ENCODE peak calls at places on chromosome 2, in eight cellular contexts. One of them, this sample, is unnamed.

GRCh38 chr2:218871345-218872302 is 9.0 kb upstream of the WNT10A start:
- DNase-seq in fibroblast of villous mesenchyme: no peak
- DNase-seq in KG1: no peak
- DNase-seq in mesendoderm: no peak
- DNase-seq in B cell: no peak
- DNase-seq in SK-MEL-5: no peak
- DNase-seq in LHCN-M2: no peak
- DNase-seq in suprapubic skin: no peak
- DNase-seq in this sample: no peak

GRCh38 chr2:4152051-4152450 is 448.7 kb downstream of the DCDC2C start:
- DNase-seq in fibroblast of villous mesenchyme: no peak
- DNase-seq in KG1: no peak
- DNase-seq in mesendoderm: no peak
- DNase-seq in B cell: no peak
- DNase-seq in SK-MEL-5: no peak
- DNase-seq in LHCN-M2: no peak
- DNase-seq in suprapubic skin: no peak
- DNase-seq in this sample: no peak

GRCh38 chr2:215950009-215950408 is 63.3 kb downstream of the MREG start:
- DNase-seq in fibroblast of villous mesenchyme: peak
- DNase-seq in KG1: peak
- DNase-seq in mesendoderm: peak
- DNase-seq in B cell: no peak
- DNase-seq in SK-MEL-5: peak
- DNase-seq in LHCN-M2: peak
- DNase-seq in suprapubic skin: no peak
- DNase-seq in this sample: peak

GRCh38 chr2:98504386-98505109 is 59.9 kb downstream of the INPP4A start:
- DNase-seq in fibroblast of villous mesenchyme: no peak
- DNase-seq in KG1: no peak
- DNase-seq in mesendoderm: no peak
- DNase-seq in B cell: no peak
- DNase-seq in SK-MEL-5: no peak
- DNase-seq in LHCN-M2: no peak
- DNase-seq in suprapubic skin: no peak
- DNase-seq in this sample: no peak

GRCh38 chr2:30272761-30273573 is 41.6 kb downstream of the LBH start:
- DNase-seq in fibroblast of villous mesenchyme: peak
- DNase-seq in KG1: no peak
- DNase-seq in mesendoderm: peak
- DNase-seq in B cell: no peak
- DNase-seq in SK-MEL-5: no peak
- DNase-seq in LHCN-M2: peak
- DNase-seq in suprapubic skin: no peak
- DNase-seq in this sample: no peak

GRCh38 chr2:78553866-78554647 is 471.4 kb upstream of the REG3G start:
- DNase-seq in fibroblast of villous mesenchyme: no peak
- DNase-seq in KG1: no peak
- DNase-seq in mesendoderm: peak
- DNase-seq in B cell: no peak
- DNase-seq in SK-MEL-5: no peak
- DNase-seq in LHCN-M2: no peak
- DNase-seq in suprapubic skin: no peak
- DNase-seq in this sample: no peak

GRCh38 chr2:45166229-45166890 is 157.1 kb upstream of the SIX2 start:
- DNase-seq in fibroblast of villous mesenchyme: no peak
- DNase-seq in KG1: no peak
- DNase-seq in mesendoderm: no peak
- DNase-seq in B cell: no peak
- DNase-seq in SK-MEL-5: no peak
- DNase-seq in LHCN-M2: no peak
- DNase-seq in suprapubic skin: no peak
- DNase-seq in this sample: no peak

GRCh38 chr2:142682528-142682927 is 194.9 kb upstream of the KYNU start:
- DNase-seq in fibroblast of villous mesenchyme: peak
- DNase-seq in KG1: no peak
- DNase-seq in mesendoderm: no peak
- DNase-seq in B cell: no peak
- DNase-seq in SK-MEL-5: peak
- DNase-seq in LHCN-M2: peak
- DNase-seq in suprapubic skin: no peak
- DNase-seq in this sample: no peak

GRCh38 chr2:147646999-147647588 is 197.7 kb upstream of the ACVR2A start:
- DNase-seq in fibroblast of villous mesenchyme: no peak
- DNase-seq in KG1: no peak
- DNase-seq in mesendoderm: no peak
- DNase-seq in B cell: no peak
- DNase-seq in SK-MEL-5: no peak
- DNase-seq in LHCN-M2: peak
- DNase-seq in suprapubic skin: no peak
- DNase-seq in this sample: no peak

GRCh38 chr2:191577611-191578010 is 100.3 kb upstream of the NABP1 start:
- DNase-seq in fibroblast of villous mesenchyme: no peak
- DNase-seq in KG1: no peak
- DNase-seq in mesendoderm: no peak
- DNase-seq in B cell: no peak
- DNase-seq in SK-MEL-5: no peak
- DNase-seq in LHCN-M2: no peak
- DNase-seq in suprapubic skin: no peak
- DNase-seq in this sample: no peak

GRCh38 chr2:46296216-46296839 is 879 bp upstream of the EPAS1 start:
- DNase-seq in fibroblast of villous mesenchyme: no peak
- DNase-seq in KG1: no peak
- DNase-seq in mesendoderm: peak
- DNase-seq in B cell: peak
- DNase-seq in SK-MEL-5: peak
- DNase-seq in LHCN-M2: no peak
- DNase-seq in suprapubic skin: peak
- DNase-seq in this sample: no peak

GRCh38 chr2:62974999-62975398 is 75.6 kb upstream of the OTX1 start:
- DNase-seq in fibroblast of villous mesenchyme: no peak
- DNase-seq in KG1: no peak
- DNase-seq in mesendoderm: no peak
- DNase-seq in B cell: no peak
- DNase-seq in SK-MEL-5: no peak
- DNase-seq in LHCN-M2: no peak
- DNase-seq in suprapubic skin: no peak
- DNase-seq in this sample: no peak

GRCh38 chr2:222969491-222969890 is 82.5 kb upstream of the KCNE4 start:
- DNase-seq in fibroblast of villous mesenchyme: peak
- DNase-seq in KG1: no peak
- DNase-seq in mesendoderm: no peak
- DNase-seq in B cell: no peak
- DNase-seq in SK-MEL-5: no peak
- DNase-seq in LHCN-M2: peak
- DNase-seq in suprapubic skin: no peak
- DNase-seq in this sample: no peak

GRCh38 chr2:65142515-65142914 is 12.6 kb upstream of the RAB1A start:
- DNase-seq in fibroblast of villous mesenchyme: no peak
- DNase-seq in KG1: no peak
- DNase-seq in mesendoderm: no peak
- DNase-seq in B cell: no peak
- DNase-seq in SK-MEL-5: peak
- DNase-seq in LHCN-M2: no peak
- DNase-seq in suprapubic skin: no peak
- DNase-seq in this sample: peak

GRCh38 chr2:226678422-226678821 is 121.2 kb downstream of the IRS1 start:
- DNase-seq in fibroblast of villous mesenchyme: no peak
- DNase-seq in KG1: no peak
- DNase-seq in mesendoderm: peak
- DNase-seq in B cell: no peak
- DNase-seq in SK-MEL-5: no peak
- DNase-seq in LHCN-M2: no peak
- DNase-seq in suprapubic skin: no peak
- DNase-seq in this sample: no peak

GRCh38 chr2:71675296-71675695 is 221.9 kb downstream of the DYSF start:
- DNase-seq in fibroblast of villous mesenchyme: no peak
- DNase-seq in KG1: no peak
- DNase-seq in mesendoderm: no peak
- DNase-seq in B cell: peak
- DNase-seq in SK-MEL-5: no peak
- DNase-seq in LHCN-M2: no peak
- DNase-seq in suprapubic skin: no peak
- DNase-seq in this sample: peak

GRCh38 chr2:184743096-184743495 is 144.8 kb downstream of the ZNF804A start:
- DNase-seq in fibroblast of villous mesenchyme: no peak
- DNase-seq in KG1: no peak
- DNase-seq in mesendoderm: no peak
- DNase-seq in B cell: no peak
- DNase-seq in SK-MEL-5: no peak
- DNase-seq in LHCN-M2: no peak
- DNase-seq in suprapubic skin: no peak
- DNase-seq in this sample: no peak

GRCh38 chr2:96520697-96521096 is 15.5 kb upstream of the NEURL3 start:
- DNase-seq in fibroblast of villous mesenchyme: no peak
- DNase-seq in KG1: no peak
- DNase-seq in mesendoderm: no peak
- DNase-seq in B cell: no peak
- DNase-seq in SK-MEL-5: no peak
- DNase-seq in LHCN-M2: no peak
- DNase-seq in suprapubic skin: no peak
- DNase-seq in this sample: no peak

GRCh38 chr2:42794271-42795046 is 2.1 kb upstream of the HAAO start:
- DNase-seq in fibroblast of villous mesenchyme: peak
- DNase-seq in KG1: no peak
- DNase-seq in mesendoderm: peak
- DNase-seq in B cell: no peak
- DNase-seq in SK-MEL-5: peak
- DNase-seq in LHCN-M2: no peak
- DNase-seq in suprapubic skin: no peak
- DNase-seq in this sample: no peak

GRCh38 chr2:13005761-13006336 is 289.1 kb downstream of the TRIB2 start:
- DNase-seq in fibroblast of villous mesenchyme: peak
- DNase-seq in KG1: no peak
- DNase-seq in mesendoderm: no peak
- DNase-seq in B cell: no peak
- DNase-seq in SK-MEL-5: peak
- DNase-seq in LHCN-M2: no peak
- DNase-seq in suprapubic skin: no peak
- DNase-seq in this sample: no peak

GRCh38 chr2:203870481-203870880 is 2.9 kb downstream of the CTLA4 start:
- DNase-seq in fibroblast of villous mesenchyme: no peak
- DNase-seq in KG1: no peak
- DNase-seq in mesendoderm: no peak
- DNase-seq in B cell: no peak
- DNase-seq in SK-MEL-5: no peak
- DNase-seq in LHCN-M2: no peak
- DNase-seq in suprapubic skin: no peak
- DNase-seq in this sample: no peak

GRCh38 chr2:187319441-187320108 is 128.5 kb downstream of the CALCRL start:
- DNase-seq in fibroblast of villous mesenchyme: no peak
- DNase-seq in KG1: no peak
- DNase-seq in mesendoderm: no peak
- DNase-seq in B cell: no peak
- DNase-seq in SK-MEL-5: no peak
- DNase-seq in LHCN-M2: peak
- DNase-seq in suprapubic skin: no peak
- DNase-seq in this sample: no peak

GRCh38 chr2:73059106-73059505 is 12.4 kb downstream of the SFXN5 start:
- DNase-seq in fibroblast of villous mesenchyme: no peak
- DNase-seq in KG1: no peak
- DNase-seq in mesendoderm: no peak
- DNase-seq in B cell: no peak
- DNase-seq in SK-MEL-5: no peak
- DNase-seq in LHCN-M2: no peak
- DNase-seq in suprapubic skin: no peak
- DNase-seq in this sample: no peak

GRCh38 chr2:121501070-121501469 is 29.6 kb upstream of the RNU4ATAC start:
- DNase-seq in fibroblast of villous mesenchyme: peak
- DNase-seq in KG1: no peak
- DNase-seq in mesendoderm: no peak
- DNase-seq in B cell: no peak
- DNase-seq in SK-MEL-5: no peak
- DNase-seq in LHCN-M2: peak
- DNase-seq in suprapubic skin: no peak
- DNase-seq in this sample: no peak

GRCh38 chr2:235149240-235149641 is 197.4 kb downstream of the SH3BP4 start:
- DNase-seq in fibroblast of villous mesenchyme: no peak
- DNase-seq in KG1: no peak
- DNase-seq in mesendoderm: no peak
- DNase-seq in B cell: no peak
- DNase-seq in SK-MEL-5: peak
- DNase-seq in LHCN-M2: no peak
- DNase-seq in suprapubic skin: no peak
- DNase-seq in this sample: no peak

GRCh38 chr2:207328944-207329386 is 163.2 kb upstream of the KLF7 start:
- DNase-seq in fibroblast of villous mesenchyme: peak
- DNase-seq in KG1: no peak
- DNase-seq in mesendoderm: no peak
- DNase-seq in B cell: no peak
- DNase-seq in SK-MEL-5: no peak
- DNase-seq in LHCN-M2: no peak
- DNase-seq in suprapubic skin: no peak
- DNase-seq in this sample: no peak

GRCh38 chr2:26471766-26472706 is 5.9 kb downstream of the OTOF start:
- DNase-seq in fibroblast of villous mesenchyme: no peak
- DNase-seq in KG1: no peak
- DNase-seq in mesendoderm: peak
- DNase-seq in B cell: no peak
- DNase-seq in SK-MEL-5: peak
- DNase-seq in LHCN-M2: no peak
- DNase-seq in suprapubic skin: no peak
- DNase-seq in this sample: no peak

GRCh38 chr2:202122975-202123765 is 50.1 kb downstream of the KIAA2012 start:
- DNase-seq in fibroblast of villous mesenchyme: no peak
- DNase-seq in KG1: no peak
- DNase-seq in mesendoderm: no peak
- DNase-seq in B cell: no peak
- DNase-seq in SK-MEL-5: no peak
- DNase-seq in LHCN-M2: no peak
- DNase-seq in suprapubic skin: no peak
- DNase-seq in this sample: no peak

GRCh38 chr2:75788154-75788553 is 77.4 kb upstream of the GCFC2 start:
- DNase-seq in fibroblast of villous mesenchyme: no peak
- DNase-seq in KG1: no peak
- DNase-seq in mesendoderm: no peak
- DNase-seq in B cell: no peak
- DNase-seq in SK-MEL-5: no peak
- DNase-seq in LHCN-M2: no peak
- DNase-seq in suprapubic skin: no peak
- DNase-seq in this sample: no peak

GRCh38 chr2:101752708-101753107 is 55.2 kb downstream of the MAP4K4 start:
- DNase-seq in fibroblast of villous mesenchyme: no peak
- DNase-seq in KG1: no peak
- DNase-seq in mesendoderm: no peak
- DNase-seq in B cell: no peak
- DNase-seq in SK-MEL-5: peak
- DNase-seq in LHCN-M2: no peak
- DNase-seq in suprapubic skin: no peak
- DNase-seq in this sample: no peak

GRCh38 chr2:199757466-199757865 is 93.5 kb downstream of the FTCDNL1 start:
- DNase-seq in fibroblast of villous mesenchyme: no peak
- DNase-seq in KG1: no peak
- DNase-seq in mesendoderm: no peak
- DNase-seq in B cell: no peak
- DNase-seq in SK-MEL-5: no peak
- DNase-seq in LHCN-M2: peak
- DNase-seq in suprapubic skin: no peak
- DNase-seq in this sample: no peak

GRCh38 chr2:143841935-143842334 is 678.0 kb downstream of the ZEB2 start:
- DNase-seq in fibroblast of villous mesenchyme: peak
- DNase-seq in KG1: no peak
- DNase-seq in mesendoderm: peak
- DNase-seq in B cell: no peak
- DNase-seq in SK-MEL-5: no peak
- DNase-seq in LHCN-M2: peak
- DNase-seq in suprapubic skin: no peak
- DNase-seq in this sample: peak

GRCh38 chr2:54595999-54596903 is 127.2 kb upstream of the EML6 start:
- DNase-seq in fibroblast of villous mesenchyme: no peak
- DNase-seq in KG1: no peak
- DNase-seq in mesendoderm: peak
- DNase-seq in B cell: no peak
- DNase-seq in SK-MEL-5: no peak
- DNase-seq in LHCN-M2: no peak
- DNase-seq in suprapubic skin: no peak
- DNase-seq in this sample: no peak